ENCODE peak calls at places on chromosomes 11 and 22, in four cellular contexts. One of them, this sample, is unnamed.
A peak's percentile ranks its signal among the peaks of the same experiment; 100 is the strongest.

GRCh38 chr22:22527312-22527711 is 7.2 kb upstream of the ZNF280A start:
- DNase-seq in mesendoderm: no peak
- DNase-seq in IMR-90: no peak
- DNase-seq in H9: no peak
- DNase-seq in this sample: no peak

GRCh38 chr11:86952933-86953637 is 2.1 kb downstream of the FZD4 start:
- DNase-seq in mesendoderm: no peak
- DNase-seq in IMR-90: peak; percentile 59
- DNase-seq in H9: no peak
- DNase-seq in this sample: no peak

GRCh38 chr11:92123540-92123939 is 101.1 kb upstream of the FAT3 start:
- DNase-seq in mesendoderm: no peak
- DNase-seq in IMR-90: peak; percentile 0
- DNase-seq in H9: no peak
- DNase-seq in this sample: no peak

GRCh38 chr11:93663021-93663420 is 1.5 kb downstream of the CEP295 start:
- DNase-seq in mesendoderm: no peak
- DNase-seq in IMR-90: no peak
- DNase-seq in H9: no peak
- DNase-seq in this sample: no peak

GRCh38 chr11:66683877-66684276 is 6.2 kb upstream of the RBM4B start:
- DNase-seq in mesendoderm: no peak
- DNase-seq in IMR-90: no peak
- DNase-seq in H9: no peak
- DNase-seq in this sample: no peak

GRCh38 chr11:22467741-22468140 is 129.6 kb downstream of the SLC17A6 start:
- DNase-seq in mesendoderm: no peak
- DNase-seq in IMR-90: peak; percentile 4
- DNase-seq in H9: no peak
- DNase-seq in this sample: no peak

GRCh38 chr22:48632641-48633246 is 1194.9 kb downstream of the BRD1 start:
- DNase-seq in mesendoderm: peak; percentile 25
- DNase-seq in IMR-90: no peak
- DNase-seq in H9: no peak
- DNase-seq in this sample: no peak

GRCh38 chr11:117066959-117067358 is 31.3 kb downstream of the SIK3 start:
- DNase-seq in mesendoderm: no peak
- DNase-seq in IMR-90: no peak
- DNase-seq in H9: no peak
- DNase-seq in this sample: no peak

GRCh38 chr11:61895046-61895717 is 3.8 kb upstream of the FADS3 start:
- DNase-seq in mesendoderm: no peak
- DNase-seq in IMR-90: no peak
- DNase-seq in H9: no peak
- DNase-seq in this sample: no peak

GRCh38 chr11:102802341-102802740 is 4.4 kb upstream of the MMP1 start:
- DNase-seq in mesendoderm: no peak
- DNase-seq in IMR-90: peak; percentile 95
- DNase-seq in H9: no peak
- DNase-seq in this sample: no peak

GRCh38 chr11:128599729-128600128 is 12.4 kb upstream of the ETS1 start:
- DNase-seq in mesendoderm: no peak
- DNase-seq in IMR-90: peak; percentile 91
- DNase-seq in H9: no peak
- DNase-seq in this sample: no peak

GRCh38 chr11:118912742-118913410 is 12.8 kb downstream of the BCL9L start:
- DNase-seq in mesendoderm: peak; percentile 73
- DNase-seq in IMR-90: peak; percentile 24
- DNase-seq in H9: no peak
- DNase-seq in this sample: no peak

GRCh38 chr22:25928038-25928437 is 186.1 kb downstream of the MYO18B start:
- DNase-seq in mesendoderm: peak; percentile 55
- DNase-seq in IMR-90: no peak
- DNase-seq in H9: no peak
- DNase-seq in this sample: no peak

GRCh38 chr11:91164452-91164822 is 941.6 kb upstream of the CHORDC1 start:
- DNase-seq in mesendoderm: no peak
- DNase-seq in IMR-90: no peak
- DNase-seq in H9: no peak
- DNase-seq in this sample: no peak

GRCh38 chr22:39349506-39349966 is 255 bp upstream of the SYNGR1 start:
- DNase-seq in mesendoderm: peak; percentile 42
- DNase-seq in IMR-90: no peak
- DNase-seq in H9: no peak
- DNase-seq in this sample: no peak

GRCh38 chr11:75445315-75445953 is 12.4 kb upstream of the KLHL35 start:
- DNase-seq in mesendoderm: peak; percentile 83
- DNase-seq in IMR-90: peak; percentile 41
- DNase-seq in H9: peak; percentile 77
- DNase-seq in this sample: no peak

GRCh38 chr22:41902932-41903421 is 11.9 kb downstream of the SHISA8 start:
- DNase-seq in mesendoderm: no peak
- DNase-seq in IMR-90: no peak
- DNase-seq in H9: no peak
- DNase-seq in this sample: no peak

GRCh38 chr11:123143921-123144320 is 51.1 kb downstream of the CLMP start:
- DNase-seq in mesendoderm: no peak
- DNase-seq in IMR-90: no peak
- DNase-seq in H9: no peak
- DNase-seq in this sample: no peak

GRCh38 chr11:12253843-12254281 is 123.5 kb upstream of the PARVA start:
- DNase-seq in mesendoderm: no peak
- DNase-seq in IMR-90: no peak
- DNase-seq in H9: no peak
- DNase-seq in this sample: no peak

GRCh38 chr11:107819361-107820014 is 39.1 kb downstream of the SLC35F2 start:
- DNase-seq in mesendoderm: no peak
- DNase-seq in IMR-90: peak; percentile 46
- DNase-seq in H9: no peak
- DNase-seq in this sample: no peak
- H4K5ac ChIP-seq in mesendoderm: no peak overlapping the region
- H4K5ac ChIP-seq in IMR-90: no peak overlapping the region
- H4K5ac ChIP-seq in H9: no peak overlapping the region
- H4K5ac ChIP-seq in this sample: no peak overlapping the region

GRCh38 chr11:29432719-29433325 is 584.0 kb downstream of the KCNA4 start:
- DNase-seq in mesendoderm: peak; percentile 23
- DNase-seq in IMR-90: peak; percentile 6
- DNase-seq in H9: no peak
- DNase-seq in this sample: no peak
- H4K5ac ChIP-seq in mesendoderm: no peak overlapping the region
- H4K5ac ChIP-seq in IMR-90: no peak overlapping the region
- H4K5ac ChIP-seq in H9: no peak overlapping the region
- H4K5ac ChIP-seq in this sample: no peak overlapping the region

DNA sequence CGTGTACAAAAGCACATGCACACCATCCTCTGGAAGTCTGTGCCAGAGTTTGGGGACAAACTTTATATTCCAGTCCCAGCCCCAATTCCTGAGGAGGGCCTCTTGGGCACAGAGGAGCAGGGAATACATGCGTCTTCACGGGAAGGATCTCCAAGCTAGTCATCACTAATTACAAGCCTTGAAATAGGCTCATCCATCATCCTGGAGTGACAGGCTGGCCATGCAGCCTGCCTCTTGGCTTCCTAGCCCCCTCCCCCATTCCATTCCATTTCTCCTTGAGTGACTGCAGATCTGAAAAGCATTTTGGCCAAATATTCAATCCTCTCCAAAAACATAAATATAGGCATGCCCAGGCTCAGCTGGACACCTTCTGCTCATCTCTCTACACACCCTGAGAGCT is 24.8 kb downstream of the SERPING1 start:
- DNase-seq in mesendoderm: no peak
- DNase-seq in IMR-90: no peak
- DNase-seq in H9: no peak
- DNase-seq in this sample: no peak
- H4K5ac ChIP-seq in mesendoderm: no peak overlapping the region
- H4K5ac ChIP-seq in IMR-90: no peak overlapping the region
- H4K5ac ChIP-seq in H9: no peak overlapping the region
- H4K5ac ChIP-seq in this sample: no peak overlapping the region

GRCh38 chr11:59770324-59770723 is 15.1 kb downstream of the STX3 start:
- DNase-seq in mesendoderm: no peak
- DNase-seq in IMR-90: no peak
- DNase-seq in H9: no peak
- DNase-seq in this sample: no peak

GRCh38 chr11:59769828-59770227 is 14.7 kb downstream of the STX3 start:
- DNase-seq in mesendoderm: no peak
- DNase-seq in IMR-90: no peak
- DNase-seq in H9: no peak
- DNase-seq in this sample: no peak

GRCh38 chr11:59770869-59771268 is 15.7 kb downstream of the STX3 start:
- DNase-seq in mesendoderm: no peak
- DNase-seq in IMR-90: no peak
- DNase-seq in H9: no peak
- DNase-seq in this sample: no peak

GRCh38 chr11:59771605-59772004 is 16.4 kb downstream of the STX3 start:
- DNase-seq in mesendoderm: no peak
- DNase-seq in IMR-90: no peak
- DNase-seq in H9: no peak
- DNase-seq in this sample: no peak

GRCh38 chr11:59773082-59773438 is 17.9 kb downstream of the STX3 start:
- DNase-seq in mesendoderm: no peak
- DNase-seq in IMR-90: no peak
- DNase-seq in H9: no peak
- DNase-seq in this sample: no peak
- H4K5ac ChIP-seq in mesendoderm: no peak overlapping the region
- H4K5ac ChIP-seq in IMR-90: no peak overlapping the region
- H4K5ac ChIP-seq in H9: no peak overlapping the region
- H4K5ac ChIP-seq in this sample: no peak overlapping the region

GRCh38 chr11:8261316-8261715 is 2.4 kb downstream of the LMO1 start:
- DNase-seq in mesendoderm: no peak
- DNase-seq in IMR-90: no peak
- DNase-seq in H9: no peak
- DNase-seq in this sample: no peak
- H4K5ac ChIP-seq in mesendoderm: no peak overlapping the region
- H4K5ac ChIP-seq in IMR-90: no peak overlapping the region
- H4K5ac ChIP-seq in H9: no peak overlapping the region
- H4K5ac ChIP-seq in this sample: no peak overlapping the region

GRCh38 chr11:76744186-76745058 is 38.7 kb upstream of the TSKU start:
- DNase-seq in mesendoderm: no peak
- DNase-seq in IMR-90: peak; percentile 36
- DNase-seq in H9: no peak
- DNase-seq in this sample: no peak
- H4K5ac ChIP-seq in mesendoderm: no peak overlapping the region
- H4K5ac ChIP-seq in IMR-90: no peak overlapping the region
- H4K5ac ChIP-seq in H9: no peak overlapping the region
- H4K5ac ChIP-seq in this sample: no peak overlapping the region

GRCh38 chr22:27456696-27457503 is 344.7 kb downstream of the MN1 start:
- DNase-seq in mesendoderm: peak; percentile 57
- DNase-seq in IMR-90: peak; percentile 93
- DNase-seq in H9: no peak
- DNase-seq in this sample: no peak
- H4K5ac ChIP-seq in mesendoderm: no peak overlapping the region
- H4K5ac ChIP-seq in IMR-90: peak overlapping the region; percentile 85
- H4K5ac ChIP-seq in H9: no peak overlapping the region
- H4K5ac ChIP-seq in this sample: no peak overlapping the region